ENCODE peak calls at places on chromosomes 12 and 14, in eight cellular contexts. H is sigmoid colon, Q is tibial artery, G is right atrium auricular region, E is uterus, P is mucosa of descending colon, C is breast epithelium, D is endothelial cell of umbilical vein. M is an unnamed sample.

GRCh38 chr12:6092784-6093722 is 31.4 kb downstream of the VWF start:
- DNase-seq in C (peak; percentile 63), P (peak; percentile 42), H (peak; percentile 80), Q (peak; percentile 88), G (no peak), D (peak; percentile 92), E (peak; percentile 60), M (no peak)

GRCh38 chr12:48764521-48764920 is 24.4 kb downstream of the ADCY6 start:
- DNase-seq in P (peak; percentile 57), E (no peak), G (no peak), D (no peak), Q (no peak), C (no peak), H (no peak), M (no peak)

GRCh38 chr14:23401331-23401730 is 6.7 kb downstream of the MYH6 start:
- DNase-seq in Q (no peak), P (no peak), C (no peak), G (no peak), H (no peak), E (no peak), D (no peak), M (no peak)

GRCh38 chr14:56760164-56760914 is 49.9 kb downstream of the OTX2 start:
- DNase-seq in Q (no peak), C (no peak), D (no peak), E (no peak), G (no peak), H (no peak), P (no peak), M (no peak)

GRCh38 chr12:95326450-95326849 is 108.8 kb downstream of the VEZT start:
- DNase-seq in H (no peak), P (no peak), G (no peak), D (no peak), C (no peak), Q (no peak), E (no peak), M (no peak)

GRCh38 chr12:93982847-93983315 is 165.5 kb upstream of the PLXNC1 start:
- DNase-seq in E (no peak), Q (no peak), G (no peak), C (no peak), H (no peak), P (no peak), D (no peak), M (no peak)

GRCh38 chr12:127293507-127294310 is 973.3 kb upstream of the TMEM132C start:
- DNase-seq in D (no peak), H (no peak), E (no peak), G (peak; percentile 66), Q (no peak), C (no peak), P (peak; percentile 75), M (peak; percentile 66)

GRCh38 chr12:2145433-2145832 is 92.6 kb downstream of the CACNA1C start:
- DNase-seq in C (no peak), E (no peak), Q (no peak), G (no peak), D (no peak), P (no peak), H (no peak), M (no peak)

GRCh38 chr14:99361596-99362220 is 89.7 kb upstream of the BCL11B start:
- DNase-seq in H (no peak), D (no peak), C (no peak), E (no peak), Q (no peak), P (no peak), G (no peak), M (no peak)

GRCh38 chr12:93442411-93443340 is 929 bp upstream of the UBE2N start:
- DNase-seq in E (no peak), Q (no peak), D (no peak), P (no peak), C (no peak), G (no peak), H (no peak), M (no peak)

GRCh38 chr12:43578782-43579181 is 26.8 kb upstream of the ADAMTS20 start:
- DNase-seq in E (no peak), C (no peak), G (no peak), H (no peak), P (no peak), Q (no peak), D (no peak), M (no peak)

GRCh38 chr12:54378791-54379400 is 5.6 kb downstream of the ZNF385A start:
- DNase-seq in Q (no peak), G (no peak), E (peak; percentile 49), H (peak; percentile 82), D (peak; percentile 36), C (no peak), P (peak; percentile 83), M (no peak)

GRCh38 chr12:80412343-80412953 is 31.6 kb upstream of the PTPRQ start:
- DNase-seq in E (no peak), D (peak; percentile 56), P (no peak), C (no peak), H (no peak), Q (no peak), G (no peak), M (no peak)

GRCh38 chr12:6026998-6027397 is 81.9 kb upstream of the ANO2 start:
- DNase-seq in E (no peak), Q (no peak), H (no peak), D (peak; percentile 76), P (no peak), C (no peak), G (no peak), M (no peak)

GRCh38 chr12:64759035-64759894 is at the start of gene GNS:
- DNase-seq in E (peak; percentile 96), P (peak; percentile 100), H (peak; percentile 98), Q (peak; percentile 98), D (peak; percentile 98), G (peak; percentile 96), C (peak; percentile 96), M (peak; percentile 96)

GRCh38 chr14:100890451-100890850 is 13.1 kb downstream of the RTL1 start:
- DNase-seq in P (no peak), G (no peak), E (peak; percentile 1), D (no peak), H (no peak), Q (peak; percentile 43), C (no peak), M (no peak)

GRCh38 chr12:57489157-57489641 is 1.3 kb downstream of the MARS1 start:
- DNase-seq in P (peak; percentile 12), Q (no peak), D (no peak), G (no peak), H (no peak), E (no peak), C (no peak), M (no peak)
- H3K4me3 ChIP-seq in P (no peak overlapping the region), Q (no peak overlapping the region), D (no peak overlapping the region), G (no peak overlapping the region), H (peak overlapping the region; percentile 80), E (peak overlapping the region; percentile 55), C (no peak overlapping the region), M (peak overlapping the region; percentile 91)

GRCh38 chr12:119988440-119988787 is 622 bp upstream of the BICDL1 start:
- DNase-seq in D (peak; percentile 4), G (no peak), P (no peak), C (no peak), E (no peak), H (no peak), Q (no peak), M (no peak)
- TF ChIP-seq CTCF in D (no peak), G (no peak), P (no peak), C (no peak), E (no peak), H (no peak), Q (no peak), M (no peak)

DNA sequence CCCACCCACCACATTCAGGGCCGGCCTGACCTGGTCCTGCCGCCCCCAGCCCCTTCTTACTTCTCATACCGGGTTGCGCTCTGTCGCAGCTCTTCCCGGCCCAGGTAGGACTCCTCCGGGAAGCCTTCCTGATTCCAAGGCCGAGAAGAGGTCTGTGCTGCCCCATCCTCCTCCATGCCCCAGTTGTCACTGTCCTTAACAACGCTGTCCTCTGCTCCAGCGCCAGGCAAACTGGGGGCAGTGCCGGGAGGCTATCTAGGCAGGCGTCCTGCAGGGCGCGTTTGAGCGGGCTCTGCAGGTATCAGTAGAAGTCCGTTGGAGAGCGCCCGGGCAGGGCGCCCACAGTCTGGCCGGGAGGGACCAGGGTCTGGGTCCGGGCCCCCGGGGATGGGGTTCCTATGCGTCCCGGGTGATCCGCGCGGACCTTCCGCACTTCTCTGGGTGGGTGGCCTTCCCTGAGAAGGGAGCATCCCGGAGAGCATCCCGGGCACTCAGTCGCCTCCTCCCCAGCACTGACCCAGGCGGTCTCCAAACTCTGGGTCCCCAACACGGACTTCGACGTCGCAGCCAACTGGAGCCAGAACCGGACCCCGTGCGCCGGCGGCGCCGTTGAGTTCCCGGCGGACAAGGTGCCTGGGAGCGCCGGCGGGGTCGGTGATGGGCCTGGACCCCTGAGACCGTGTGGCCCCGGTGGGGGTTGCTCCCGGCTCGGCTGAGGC is 897 bp downstream of the AMN start:
- DNase-seq in Q (no peak), G (no peak), P (peak; percentile 69), D (no peak), H (no peak), C (no peak), E (no peak), M (no peak)
- H3K4me3 ChIP-seq in Q (no peak overlapping the region), G (no peak overlapping the region), P (peak overlapping the region; percentile 36), D (no peak overlapping the region), H (peak overlapping the region; percentile 14), C (peak overlapping the region; percentile 14), E (no peak overlapping the region), M (peak overlapping the region; percentile 37)

GRCh38 chr12:120316798-120317257 is 10.8 kb downstream of the PLA2G1B start:
- DNase-seq in H (no peak), C (no peak), G (no peak), Q (no peak), P (no peak), E (no peak), D (no peak), M (no peak)

GRCh38 chr12:120317258-120318105 is 10.1 kb downstream of the PLA2G1B start:
- DNase-seq in E (peak; percentile 100), Q (peak; percentile 99), H (peak; percentile 100), D (peak; percentile 100), P (peak; percentile 100), G (peak; percentile 100), C (peak; percentile 100), M (peak; percentile 100)

GRCh38 chr12:120314220-120314619 is 12.1 kb downstream of the SIRT4 start:
- DNase-seq in G (no peak), D (peak; percentile 14), E (no peak), H (no peak), Q (no peak), C (no peak), P (no peak), M (no peak)
- TF ChIP-seq CTCF in G (no peak), D (peak; percentile 43), E (no peak), H (no peak), Q (no peak), C (no peak), P (no peak), M (no peak)

M was measured in dorsolateral prefrontal cortex.